ENCODE peak calls at places on chromosomes 7 and 10, in ten cellular contexts. M is AG04450; R is CD8-positive, alpha-beta T cell; V is fibroblast of lung; T is astrocyte; K is brain microvascular endothelial cell; P is SJSA1; Q is DND-41; D is heart left ventricle; W is colonic mucosa. H is an unnamed sample.

GRCh38 chr7:99109108-99110051 is 34.5 kb downstream of the SMURF1 start:
- DNase-seq in K (peak), T (peak), D (no peak), V (peak), M (no peak), P (no peak), W (no peak), R (peak), Q (no peak), H (no peak)

GRCh38 chr7:77687100-77687746 is 9.0 kb upstream of the RSBN1L start:
- DNase-seq in D (no peak), V (peak), P (no peak), W (peak), K (peak), M (peak), Q (no peak), T (peak), R (no peak), H (no peak)

GRCh38 chr7:16657656-16658279 is 11.8 kb downstream of the BZW2 start:
- DNase-seq in P (peak), V (peak), T (peak), K (peak), W (no peak), R (no peak), D (no peak), Q (no peak), M (peak), H (no peak)

GRCh38 chr10:128060341-128060851 is 65.8 kb downstream of the MKI67 start:
- DNase-seq in M (no peak), Q (no peak), R (no peak), K (no peak), T (no peak), V (no peak), P (no peak), W (no peak), D (no peak), H (peak)

GRCh38 chr10:61901829-61902447 is 439 bp downstream of the ARID5B start:
- DNase-seq in V (no peak), T (peak), D (no peak), K (peak), R (peak), W (no peak), Q (no peak), M (no peak), P (no peak), H (no peak)

GRCh38 chr10:68576118-68576517 is 16.0 kb downstream of the TET1 start:
- DNase-seq in M (no peak), T (no peak), D (no peak), W (no peak), V (no peak), Q (no peak), P (no peak), R (no peak), K (no peak), H (no peak)

GRCh38 chr10:113648478-113648877 is 15.4 kb downstream of the NRAP start:
- DNase-seq in W (no peak), P (no peak), M (no peak), K (no peak), Q (no peak), D (no peak), V (peak), T (peak), R (no peak), H (no peak)

GRCh38 chr7:17559388-17559787 is 260.9 kb downstream of the AHR start:
- DNase-seq in M (no peak), V (no peak), T (peak), D (no peak), Q (no peak), R (no peak), K (no peak), W (no peak), P (no peak), H (no peak)

GRCh38 chr7:151857866-151858440 is 19.0 kb downstream of the PRKAG2 start:
- DNase-seq in K (no peak), D (no peak), R (no peak), W (no peak), P (no peak), V (no peak), T (no peak), Q (no peak), M (no peak), H (peak)

GRCh38 chr7:116948934-116949333 is 4.4 kb upstream of the ST7 start:
- DNase-seq in D (no peak), V (no peak), W (no peak), Q (no peak), P (no peak), T (peak), R (no peak), M (no peak), K (no peak), H (no peak)

GRCh38 chr10:29783211-29783947 is 148.6 kb upstream of the SVIL start:
- DNase-seq in P (no peak), W (no peak), K (no peak), D (no peak), T (no peak), M (no peak), V (peak), Q (no peak), R (no peak), H (no peak)

GRCh38 chr10:119608316-119609155 is 11.8 kb upstream of the TIAL1 start:
- DNase-seq in D (peak), W (peak), T (peak), R (peak), P (peak), Q (no peak), K (peak), V (peak), M (no peak), H (peak)

GRCh38 chr7:45599851-45600706 is 25.9 kb downstream of the ADCY1 start:
- DNase-seq in R (no peak), D (no peak), T (no peak), M (no peak), W (peak), K (no peak), P (peak), Q (no peak), V (no peak), H (peak)

GRCh38 chr7:99864041-99864440 is 12.8 kb downstream of the OR2AE1 start:
- DNase-seq in M (no peak), D (no peak), P (no peak), Q (no peak), K (peak), T (peak), W (no peak), R (no peak), V (peak), H (no peak)

GRCh38 chr7:43569424-43569823 is 13.5 kb upstream of the STK17A start:
- DNase-seq in M (no peak), R (no peak), D (no peak), V (peak), T (peak), P (peak), K (peak), Q (no peak), W (no peak), H (no peak)

GRCh38 chr10:30542001-30542861 is 87.3 kb downstream of the LYZL2 start:
- DNase-seq in P (no peak), R (no peak), K (no peak), W (no peak), Q (no peak), T (no peak), M (no peak), D (no peak), V (peak), H (no peak)

GRCh38 chr7:93092757-93093370 is 24.9 kb downstream of the SAMD9 start:
- DNase-seq in V (peak), P (no peak), Q (no peak), W (no peak), T (peak), D (no peak), M (peak), R (no peak), K (peak), H (no peak)

GRCh38 chr10:43689955-43690771 is 41.5 kb upstream of the ZNF32 start:
- DNase-seq in R (peak), D (peak), Q (peak), T (peak), W (peak), V (peak), K (peak), M (peak), P (peak), H (peak)

GRCh38 chr10:93438796-93439253 is 43.3 kb downstream of the MYOF start:
- DNase-seq in Q (no peak), T (no peak), W (peak), V (no peak), P (no peak), R (no peak), M (no peak), D (no peak), K (peak), H (no peak)

GRCh38 chr10:7377614-7378248 is 33.1 kb downstream of the SFMBT2 start:
- DNase-seq in P (no peak), T (no peak), D (no peak), V (no peak), M (no peak), W (no peak), R (no peak), Q (no peak), K (no peak), H (no peak)

GRCh38 chr10:5142199-5142598 is 42.8 kb downstream of the AKR1C8 start:
- DNase-seq in T (no peak), K (no peak), V (no peak), M (no peak), Q (no peak), P (no peak), D (no peak), W (no peak), R (no peak), H (no peak)

GRCh38 chr7:27547401-27547800 is 115.3 kb downstream of the HIBADH start:
- DNase-seq in M (peak), K (peak), R (no peak), W (no peak), D (no peak), T (peak), V (no peak), Q (no peak), P (no peak), H (no peak)

GRCh38 chr7:80785961-80786360 is 132.9 kb downstream of the SEMA3C start:
- DNase-seq in Q (no peak), D (no peak), V (peak), K (no peak), R (no peak), T (peak), P (no peak), M (no peak), W (no peak), H (no peak)

GRCh38 chr7:8143151-8143874 is 118.7 kb downstream of the ICA1 start:
- DNase-seq in Q (no peak), R (peak), T (no peak), V (no peak), W (no peak), M (no peak), D (no peak), P (no peak), K (no peak), H (no peak)

GRCh38 chr10:1187151-1187854 is 131.1 kb downstream of the WDR37 start:
- DNase-seq in R (no peak), M (no peak), P (no peak), V (no peak), T (no peak), D (peak), K (no peak), W (no peak), Q (no peak), H (no peak)

GRCh38 chr10:111108441-111108840 is 31.6 kb downstream of the ADRA2A start:
- DNase-seq in T (no peak), K (no peak), M (no peak), R (no peak), D (no peak), Q (no peak), V (no peak), W (no peak), P (no peak), H (peak)

GRCh38 chr10:59393349-59393748 is 31.0 kb upstream of the FAM13C start:
- DNase-seq in K (peak), P (no peak), V (peak), Q (no peak), T (peak), D (no peak), W (no peak), R (no peak), M (no peak), H (no peak)

GRCh38 chr7:36970551-36971514 is 246.5 kb upstream of the AOAH start:
- DNase-seq in R (no peak), T (no peak), M (no peak), Q (no peak), D (no peak), W (no peak), P (no peak), K (no peak), V (no peak), H (no peak)

GRCh38 chr7:88307412-88307811 is 718 bp upstream of the STEAP4 start:
- DNase-seq in V (no peak), K (no peak), R (no peak), Q (no peak), T (no peak), D (no peak), P (no peak), M (no peak), W (no peak), H (no peak)

GRCh38 chr10:7795605-7796004 is 7.6 kb downstream of the ATP5F1C start:
- DNase-seq in V (peak), M (no peak), W (no peak), Q (no peak), D (no peak), T (peak), P (no peak), R (no peak), K (peak), H (no peak)

GRCh38 chr7:77979219-77979618 is 180.6 kb downstream of the PHTF2 start:
- DNase-seq in T (peak), R (no peak), W (no peak), M (no peak), D (no peak), K (no peak), V (no peak), P (no peak), Q (no peak), H (no peak)

GRCh38 chr7:66960192-66960591 is 35.2 kb downstream of the SBDS start:
- DNase-seq in D (no peak), K (no peak), W (no peak), R (no peak), Q (no peak), T (no peak), P (no peak), M (no peak), V (no peak), H (no peak)

GRCh38 chr10:67782556-67782955 is 55.4 kb downstream of the DNAJC12 start:
- DNase-seq in D (no peak), M (no peak), W (no peak), K (no peak), P (no peak), Q (no peak), V (no peak), T (no peak), R (no peak), H (no peak)

GRCh38 chr7:108836246-108836645 is 266.6 kb downstream of the DNAJB9 start:
- DNase-seq in K (no peak), T (peak), V (peak), M (no peak), R (no peak), Q (no peak), P (no peak), W (no peak), D (no peak), H (no peak)

GRCh38 chr10:45008524-45009161 is 7.9 kb downstream of the ZNF22 start:
- DNase-seq in T (peak), V (peak), K (peak), D (no peak), M (peak), P (peak), Q (peak), R (peak), W (peak), H (no peak)

GRCh38 chr10:4016214-4016740 is 231.3 kb upstream of the KLF6 start:
- DNase-seq in Q (no peak), W (peak), K (no peak), P (peak), M (no peak), T (no peak), V (no peak), D (no peak), R (no peak), H (no peak)

GRCh38 chr10:114084225-114084624 is 40.6 kb downstream of the ADRB1 start:
- DNase-seq in M (no peak), Q (no peak), R (no peak), D (no peak), W (no peak), P (no peak), K (no peak), T (no peak), V (no peak), H (no peak)

DNA sequence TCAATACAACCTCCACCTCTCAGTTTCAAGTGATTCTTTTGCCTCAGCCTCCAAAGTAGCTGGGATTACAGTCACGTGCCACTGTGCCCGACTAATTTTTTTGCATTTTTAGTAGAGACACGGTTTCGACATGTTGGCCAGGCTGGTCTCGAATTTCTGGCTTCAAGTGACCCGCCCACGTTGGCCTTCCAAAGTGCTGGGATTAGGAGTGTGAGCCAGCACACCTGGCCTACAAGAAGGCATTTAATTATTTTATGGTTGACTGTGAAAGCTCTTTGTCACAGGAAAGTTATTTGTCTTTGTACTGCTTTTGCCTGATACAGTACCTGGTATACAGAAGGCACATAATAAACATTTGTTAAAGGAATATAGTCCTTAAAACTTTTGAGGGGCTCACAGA is 12.9 kb downstream of the MYOZ1 start:
- DNase-seq in R (no peak), D (no peak), P (no peak), W (peak), V (no peak), K (no peak), T (no peak), Q (no peak), M (no peak), H (no peak)
- H3K27ac ChIP-seq in R (no peak), D (no peak), P (no peak), W (no peak), V (no peak), K (no peak), T (no peak), Q (no peak), M (no peak), H (no peak)

GRCh38 chr7:143299840-143300239 is 11.7 kb downstream of the CASP2 start:
- DNase-seq in K (no peak), V (no peak), M (no peak), R (peak), W (peak), D (no peak), T (no peak), Q (peak), P (no peak), H (no peak)

GRCh38 chr7:143299346-143299745 is 11.2 kb downstream of the CASP2 start:
- DNase-seq in W (no peak), T (peak), P (no peak), D (no peak), K (no peak), V (peak), R (no peak), Q (no peak), M (no peak), H (no peak)

GRCh38 chr7:143296686-143297085 is 8.5 kb downstream of the CASP2 start:
- DNase-seq in M (no peak), D (no peak), W (no peak), V (no peak), P (no peak), K (no peak), R (no peak), T (no peak), Q (no peak), H (no peak)

GRCh38 chr7:143292873-143293272 is 4.7 kb downstream of the CASP2 start:
- DNase-seq in W (no peak), V (no peak), K (no peak), R (no peak), M (no peak), Q (no peak), P (no peak), D (no peak), T (no peak), H (no peak)

GRCh38 chr7:143295870-143296269 is 7.7 kb downstream of the CASP2 start:
- DNase-seq in W (no peak), P (no peak), V (peak), M (no peak), K (peak), T (peak), R (no peak), Q (no peak), D (no peak), H (no peak)
- H3K4me3 ChIP-seq in W (no peak), P (no peak), V (no peak), M (no peak), K (no peak), T (no peak), R (no peak), Q (no peak), D (no peak), H (no peak)

DNA sequence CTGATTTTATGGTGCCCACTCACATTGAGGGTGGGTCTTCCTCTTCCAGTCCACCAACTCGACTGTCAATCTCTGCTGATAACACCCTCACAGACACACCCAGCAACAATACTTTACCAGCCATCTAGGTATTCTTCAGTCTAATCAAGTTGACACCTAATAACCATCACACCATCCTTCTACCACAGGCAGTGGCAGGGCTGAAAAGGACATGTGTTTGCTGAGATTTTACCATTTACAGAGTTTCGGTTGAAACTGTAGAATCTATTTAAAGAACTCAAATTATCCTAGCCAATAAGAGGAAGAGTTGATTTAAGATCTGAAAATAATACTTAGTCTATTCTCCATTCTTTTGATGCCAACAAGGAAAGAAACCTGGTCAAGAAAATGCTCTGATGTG is 18.6 kb upstream of the PAPSS2 start:
- DNase-seq in Q (no peak), P (no peak), K (no peak), D (no peak), V (no peak), T (no peak), W (no peak), M (no peak), R (no peak), H (no peak)
- H3K27ac ChIP-seq in Q (no peak), P (no peak), K (no peak), D (no peak), V (no peak), T (no peak), W (no peak), M (no peak), R (no peak), H (no peak)

GRCh38 chr10:125160856-125161569 is 650 bp upstream of the CTBP2 start:
- DNase-seq in W (peak), K (peak), P (peak), D (peak), V (peak), R (no peak), M (peak), T (peak), Q (peak), H (peak)
- H3K4me3 ChIP-seq in W (peak), K (peak), P (peak), D (peak), V (peak), R (peak), M (peak), T (peak), Q (peak), H (peak)

H was measured in aorta.